ENCODE peak calls at places on chromosomes 3 and 15, in five cellular contexts. C, L, S, X and P are unnamed samples.

GRCh38 chr3:114709102-114709501 is 415.3 kb downstream of the TIGIT start:
- DNase-seq in C (no peak), L (peak; percentile 58), S (no peak), X (no peak), P (no peak)

GRCh38 chr3:71384393-71384792 is 199.1 kb downstream of the FOXP1 start:
- DNase-seq in C (no peak), L (no peak), S (no peak), X (no peak), P (no peak)

GRCh38 chr15:81023483-81024264 is 23.0 kb downstream of the TLNRD1 start:
- DNase-seq in C (no peak), L (no peak), S (peak; percentile 70), X (no peak), P (no peak)

GRCh38 chr3:112111785-112112402 is 21.2 kb downstream of the GCSAM start:
- DNase-seq in C (peak; percentile 51), L (no peak), S (peak; percentile 58), X (peak; percentile 47), P (peak; percentile 81)

GRCh38 chr3:170180107-170180951 is 1.2 kb downstream of the PHC3 start:
- DNase-seq in C (peak; percentile 38), L (no peak), S (no peak), X (no peak), P (peak; percentile 19)

GRCh38 chr3:187619461-187619860 is 50.7 kb downstream of the SST start:
- DNase-seq in C (no peak), L (no peak), S (no peak), X (no peak), P (no peak)

GRCh38 chr3:1394188-1394587 is 301.4 kb downstream of the CNTN6 start:
- DNase-seq in C (no peak), L (no peak), S (no peak), X (no peak), P (no peak)

GRCh38 chr3:10510743-10511432 is 5.5 kb upstream of the ATP2B2 start:
- DNase-seq in C (no peak), L (no peak), S (no peak), X (no peak), P (no peak)

GRCh38 chr3:58577269-58577821 is at the start of gene FAM107A:
- DNase-seq in C (no peak), L (no peak), S (peak; percentile 61), X (no peak), P (no peak)

GRCh38 chr3:122797291-122797690 is 2.4 kb downstream of the SLC49A4 start:
- DNase-seq in C (peak; percentile 49), L (no peak), S (no peak), X (no peak), P (no peak)

GRCh38 chr3:106830334-106830733 is 546.9 kb upstream of the CCDC54 start:
- DNase-seq in C (no peak), L (no peak), S (no peak), X (no peak), P (no peak)

GRCh38 chr3:71428841-71429609 is 154.5 kb downstream of the FOXP1 start:
- DNase-seq in C (no peak), L (no peak), S (no peak), X (peak; percentile 25), P (peak; percentile 44)

GRCh38 chr3:172194702-172195392 is 155.5 kb downstream of the FNDC3B start:
- DNase-seq in C (no peak), L (peak; percentile 31), S (no peak), X (peak; percentile 41), P (no peak)

GRCh38 chr3:162774613-162775100 is 1278.0 kb downstream of the OTOL1 start:
- DNase-seq in C (no peak), L (no peak), S (no peak), X (no peak), P (no peak)